ENCODE peak calls at places on chromosomes 2 and 18, in eight cellular contexts. Y is WERI-Rb-1; L is type B pancreatic cell; U is foreskin fibroblast; N is CD8-positive, alpha-beta T cell; G is hepatocyte; F is HFFc6; W is cardiac muscle cell. E is an unnamed sample.
A peak's percentile ranks its signal among the peaks of the same experiment; 100 is the strongest.

GRCh38 chr2:6213056-6213780 is 521.0 kb downstream of the SOX11 start:
- DNase-seq in Y (no peak), L (no peak), U (no peak), N (no peak), G (no peak), F (no peak), W (no peak), E (no peak)

GRCh38 chr18:286515-287310 is 18.9 kb upstream of the THOC1 start:
- DNase-seq in Y (peak; percentile 14), L (no peak), U (peak; percentile 22), N (no peak), G (peak; percentile 50), F (peak; percentile 7), W (peak; percentile 61), E (no peak)

GRCh38 chr18:74498712-74499629 is 2.8 kb downstream of the CNDP2 start:
- DNase-seq in Y (no peak), L (no peak), U (no peak), N (peak; percentile 84), G (no peak), F (no peak), W (no peak), E (peak; percentile 35)

GRCh38 chr2:204072443-204073324 is 136.1 kb downstream of the ICOS start:
- DNase-seq in Y (peak; percentile 60), L (no peak), U (no peak), N (peak; percentile 33), G (peak; percentile 28), F (no peak), W (peak; percentile 18), E (peak; percentile 59)

GRCh38 chr2:58970365-58970764 is 729.2 kb upstream of the FANCL start:
- DNase-seq in Y (no peak), L (no peak), U (no peak), N (no peak), G (no peak), F (no peak), W (no peak), E (no peak)

GRCh38 chr18:75280427-75281280 is 70.1 kb downstream of the TSHZ1 start:
- DNase-seq in Y (no peak), L (no peak), U (peak; percentile 31), N (no peak), G (no peak), F (no peak), W (no peak), E (no peak)

GRCh38 chr2:158487419-158487818 is 30.7 kb downstream of the PKP4 start:
- DNase-seq in Y (no peak), L (no peak), U (no peak), N (no peak), G (no peak), F (peak; percentile 62), W (peak; percentile 84), E (no peak)

GRCh38 chr2:220270506-220271070 is 643.2 kb downstream of the SLC4A3 start:
- DNase-seq in Y (no peak), L (no peak), U (no peak), N (no peak), G (no peak), F (no peak), W (no peak), E (no peak)

GRCh38 chr2:50125230-50125629 is 906.7 kb downstream of the NRXN1 start:
- DNase-seq in Y (no peak), L (no peak), U (no peak), N (no peak), G (peak; percentile 8), F (no peak), W (peak; percentile 1), E (no peak)

GRCh38 chr2:102112271-102112670 is 30.3 kb upstream of the IL1R1 start:
- DNase-seq in Y (no peak), L (no peak), U (no peak), N (no peak), G (no peak), F (no peak), W (peak; percentile 67), E (no peak)

GRCh38 chr2:15656090-15656489 is 64.4 kb downstream of the DDX1 start:
- DNase-seq in Y (no peak), L (no peak), U (no peak), N (no peak), G (no peak), F (no peak), W (no peak), E (no peak)

GRCh38 chr2:239954166-239955085 is 70.7 kb downstream of the NDUFA10 start:
- DNase-seq in Y (no peak), L (no peak), U (peak; percentile 14), N (no peak), G (no peak), F (no peak), W (peak; percentile 13), E (no peak)

GRCh38 chr2:71888741-71889445 is 258.8 kb downstream of the CYP26B1 start:
- DNase-seq in Y (peak; percentile 36), L (no peak), U (peak; percentile 65), N (no peak), G (no peak), F (peak; percentile 40), W (no peak), E (no peak)
- TF ChIP-seq CTCF in Y (no peak), L (no peak), U (no peak), N (no peak), G (no peak), F (no peak), W (no peak), E (no peak)

GRCh38 chr2:13413989-13414388 is 697.3 kb downstream of the TRIB2 start:
- DNase-seq in Y (no peak), L (no peak), U (no peak), N (no peak), G (no peak), F (no peak), W (no peak), E (no peak)
- TF ChIP-seq CTCF in Y (peak; percentile 24), L (no peak), U (no peak), N (no peak), G (no peak), F (no peak), W (no peak), E (no peak)

GRCh38 chr2:20781656-20782265 is 41.1 kb downstream of the LDAH start:
- DNase-seq in Y (peak; percentile 47), L (no peak), U (no peak), N (no peak), G (peak; percentile 28), F (no peak), W (peak; percentile 36), E (peak; percentile 38)
- TF ChIP-seq CTCF in Y (peak; percentile 65), L (peak; percentile 64), U (peak; percentile 67), N (no peak), G (peak; percentile 59), F (peak; percentile 80), W (peak; percentile 73), E (peak; percentile 71)

GRCh38 chr2:64201086-64201627 is 56.9 kb upstream of the PELI1 start:
- DNase-seq in Y (no peak), L (no peak), U (no peak), N (no peak), G (no peak), F (no peak), W (peak; percentile 41), E (no peak)
- TF ChIP-seq CTCF in Y (no peak), L (no peak), U (no peak), N (no peak), G (no peak), F (no peak), W (no peak), E (no peak)

DNA sequence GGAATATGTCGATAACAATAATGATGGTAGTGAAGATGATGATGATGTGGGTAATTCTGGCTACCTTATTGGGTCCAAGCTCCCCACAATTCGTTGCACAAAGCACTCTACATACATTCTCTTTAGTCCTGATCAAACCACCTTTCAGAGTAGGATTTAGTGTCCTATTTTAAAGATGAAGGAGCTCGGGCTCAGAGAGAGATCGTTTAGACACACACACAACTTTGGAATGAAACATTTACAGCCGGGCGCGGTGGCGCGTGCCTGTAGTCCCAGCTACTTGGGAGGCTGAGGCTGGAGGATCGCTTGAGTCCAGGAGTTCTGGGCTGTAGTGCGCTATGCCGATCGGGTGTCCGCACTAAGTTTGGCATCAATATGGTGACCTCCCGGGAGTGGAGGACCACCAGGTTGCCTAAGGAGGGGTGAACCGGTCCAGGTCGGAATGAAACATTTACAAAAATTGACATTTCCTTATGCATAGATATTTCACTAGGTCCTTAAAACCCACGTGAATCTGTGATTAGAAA is 50.7 kb downstream of the GREB1 start:
- DNase-seq in Y (no peak), L (no peak), U (no peak), N (no peak), G (no peak), F (no peak), W (no peak), E (no peak)
- TF ChIP-seq CTCF in Y (no peak), L (peak; percentile 41), U (no peak), N (peak; percentile 3), G (no peak), F (peak; percentile 67), W (no peak), E (no peak)

GRCh38 chr2:65671670-65672069 is 239.3 kb upstream of the SPRED2 start:
- DNase-seq in Y (peak; percentile 26), L (no peak), U (no peak), N (no peak), G (no peak), F (no peak), W (no peak), E (no peak)
- TF ChIP-seq CTCF in Y (peak; percentile 11), L (no peak), U (no peak), N (no peak), G (no peak), F (no peak), W (no peak), E (no peak)

GRCh38 chr2:194319222-194319992 is 1337.6 kb upstream of the SLC39A10 start:
- DNase-seq in Y (no peak), L (no peak), U (no peak), N (no peak), G (no peak), F (no peak), W (no peak), E (no peak)
- TF ChIP-seq CTCF in Y (peak; percentile 35), L (peak; percentile 51), U (no peak), N (no peak), G (no peak), F (no peak), W (no peak), E (no peak)